ENCODE peak calls at places on chromosomes 11 and 22, in four cellular contexts. H is NCI-H345; J is activated T-helper 1 cell treated with anti-CD3 and anti-CD28 coated beads, Interleukin-12 subunit alpha, Interleukin-12 subunit beta, Interleukin-2, Interleukin-4 antibody, amounts not matched to agents 30 ng/mL and 10 ng/mL and 1 ng/mL, durations not matched to agents 14 hours and 24 hours and 36 hours; T is M059J. Z is an unnamed sample.

GRCh38 chr11:12087075-12087775 is 23.2 kb upstream of the MICAL2 start:
- DNase-seq in H (no peak), J (peak), T (peak), Z (no peak)

GRCh38 chr11:121237686-121238658 is 54.6 kb upstream of the SC5D start:
- DNase-seq in H (no peak), J (no peak), T (peak), Z (no peak)

GRCh38 chr11:124233376-124233775 is 7.5 kb upstream of the OR8G1 start:
- DNase-seq in H (no peak), J (no peak), T (no peak), Z (no peak)

GRCh38 chr11:126115820-126116319 is 53.2 kb upstream of the CDON start:
- DNase-seq in H (peak), J (no peak), T (peak), Z (no peak)

GRCh38 chr11:77146261-77147035 is 18.4 kb downstream of the MYO7A start:
- DNase-seq in H (no peak), J (no peak), T (no peak), Z (no peak)

GRCh38 chr11:10322830-10323792 is 18.2 kb downstream of the ADM start:
- DNase-seq in H (peak), J (no peak), T (peak), Z (no peak)

GRCh38 chr11:122235615-122236014 is 119.6 kb upstream of the BLID start:
- DNase-seq in H (peak), J (no peak), T (peak), Z (no peak)

GRCh38 chr11:22192289-22192641 is 620 bp upstream of the ANO5 start:
- DNase-seq in H (peak), J (no peak), T (no peak), Z (no peak)

GRCh38 chr11:76567261-76567660 is 103.3 kb downstream of the LRRC32 start:
- DNase-seq in H (no peak), J (no peak), T (no peak), Z (no peak)

GRCh38 chr22:30564766-30565118 is 9.7 kb downstream of the GAL3ST1 start:
- DNase-seq in H (no peak), J (no peak), T (no peak), Z (no peak)

GRCh38 chr11:85123752-85124231 is 503.4 kb downstream of the DLG2 start:
- DNase-seq in H (no peak), J (no peak), T (no peak), Z (no peak)

GRCh38 chr11:6611092-6612007 is 666 bp downstream of the TAF10 start:
- DNase-seq in H (no peak), J (no peak), T (peak), Z (no peak)

GRCh38 chr11:111808834-111809233 is 42.6 kb upstream of the PPP2R1B start:
- DNase-seq in H (no peak), J (no peak), T (no peak), Z (no peak)

GRCh38 chr11:110173775-110174644 is 80.8 kb downstream of the ZC3H12C start:
- DNase-seq in H (no peak), J (peak), T (peak), Z (peak)

Z was measured in GM19239.